ENCODE peak calls at places on chromosomes 3 and 15, in nine cellular contexts. I is B cell, M is progenitor cell of endocrine pancreas, H is fibroblast of gingiva, P is T follicular helper cell, B is Right ventricle myocardium superior, O is esophagus muscularis mucosa, U is prostate gland, C is left cardiac atrium. R is an unnamed sample.

GRCh38 chr15:28878209-28878608 is 7.6 kb upstream of the APBA2 start:
- DNase-seq in B (no peak), O (no peak), I (no peak), C (no peak), U (no peak), H (no peak), M (no peak), P (no peak), R (no peak)

GRCh38 chr15:100020181-100020580 is 286.9 kb upstream of the LYSMD4 start:
- DNase-seq in H (no peak), B (no peak), I (no peak), O (no peak), U (no peak), C (no peak), M (no peak), P (no peak), R (no peak)

GRCh38 chr15:71743861-71744382 is 66.4 kb upstream of the NR2E3 start:
- DNase-seq in O (no peak), P (peak), C (peak), U (peak), I (peak), H (peak), M (peak), B (no peak), R (peak)

GRCh38 chr3:113153499-113154107 is 57.8 kb upstream of the BOC start:
- DNase-seq in M (no peak), P (no peak), U (no peak), C (no peak), O (no peak), B (no peak), H (no peak), I (no peak), R (no peak)

GRCh38 chr3:65819896-65820295 is 218.8 kb downstream of the MAGI1 start:
- DNase-seq in O (no peak), I (no peak), H (no peak), C (no peak), B (no peak), M (no peak), U (no peak), P (no peak), R (no peak)

GRCh38 chr15:68594533-68595259 is 15.9 kb downstream of the CORO2B start:
- DNase-seq in U (no peak), B (no peak), O (no peak), H (no peak), P (no peak), C (no peak), M (no peak), I (no peak), R (no peak)

GRCh38 chr15:39657714-39658113 is 76.8 kb downstream of the THBS1 start:
- DNase-seq in H (peak), P (no peak), B (no peak), M (no peak), U (no peak), C (no peak), I (no peak), O (no peak), R (no peak)

GRCh38 chr3:183477801-183478456 is 49.5 kb upstream of the MCF2L2 start:
- DNase-seq in H (no peak), P (no peak), B (no peak), O (no peak), C (no peak), I (no peak), M (no peak), U (no peak), R (peak)

GRCh38 chr15:65957451-65957850 is 88.2 kb downstream of the RAB11A start:
- DNase-seq in H (no peak), O (no peak), P (no peak), C (no peak), B (no peak), M (no peak), U (no peak), I (no peak), R (no peak)

GRCh38 chr3:194133661-194134230 is 2.2 kb upstream of the HES1 start:
- DNase-seq in B (no peak), I (no peak), U (peak), C (peak), M (peak), O (no peak), H (no peak), P (no peak), R (no peak)

GRCh38 chr15:29935296-29936020 is 113.2 kb upstream of the TJP1 start:
- DNase-seq in O (no peak), I (no peak), H (no peak), B (no peak), C (no peak), M (no peak), U (no peak), P (no peak), R (no peak)

GRCh38 chr3:113631143-113631542 is 65.3 kb downstream of the USF3 start:
- DNase-seq in B (no peak), H (no peak), P (no peak), O (no peak), C (no peak), I (no peak), M (no peak), U (no peak), R (no peak)

GRCh38 chr15:29685156-29686078 is 136.9 kb downstream of the TJP1 start:
- DNase-seq in U (no peak), M (no peak), H (no peak), C (no peak), I (no peak), O (no peak), P (no peak), B (no peak), R (no peak)

GRCh38 chr3:189488241-189488767 is 142.9 kb upstream of the TP63 start:
- DNase-seq in I (no peak), B (no peak), U (no peak), C (no peak), H (no peak), O (no peak), M (no peak), P (no peak), R (no peak)

GRCh38 chr3:63333815-63334214 is 55.7 kb downstream of the SYNPR start:
- DNase-seq in B (no peak), C (no peak), I (no peak), U (no peak), H (no peak), O (no peak), M (no peak), P (no peak), R (no peak)

GRCh38 chr3:46953265-46954010 is 23.1 kb downstream of the CCDC12 start:
- DNase-seq in U (no peak), B (no peak), P (no peak), M (no peak), H (no peak), O (no peak), I (peak), C (no peak), R (no peak)

GRCh38 chr15:66838671-66839239 is 136.7 kb downstream of the SMAD6 start:
- DNase-seq in H (no peak), I (no peak), B (no peak), M (no peak), C (no peak), U (no peak), O (no peak), P (no peak), R (no peak)

GRCh38 chr3:14592390-14592789 is 52.2 kb upstream of the GRIP2 start:
- DNase-seq in O (no peak), P (no peak), I (no peak), B (no peak), M (no peak), U (no peak), H (no peak), C (no peak), R (no peak)

GRCh38 chr3:53101956-53102355 is 28.3 kb downstream of the RFT1 start:
- DNase-seq in I (no peak), O (no peak), P (no peak), H (no peak), C (no peak), U (no peak), M (no peak), B (peak), R (no peak)

GRCh38 chr15:56765252-56765651 is 31.9 kb upstream of the ZNF280D start:
- DNase-seq in I (no peak), P (no peak), C (no peak), U (peak), M (no peak), H (peak), O (no peak), B (no peak), R (no peak)

GRCh38 chr3:147371141-147371540 is 35.2 kb downstream of the ZIC4 start:
- DNase-seq in H (no peak), I (no peak), M (no peak), C (no peak), B (no peak), O (peak), U (no peak), P (no peak), R (no peak)

GRCh38 chr3:159787191-159787590 is 201.4 kb upstream of the IL12A start:
- DNase-seq in I (no peak), C (no peak), P (no peak), H (peak), B (no peak), M (no peak), O (no peak), U (no peak), R (no peak)

GRCh38 chr3:195160257-195160898 is 110.6 kb downstream of the XXYLT1 start:
- DNase-seq in M (no peak), B (no peak), P (no peak), I (no peak), O (no peak), H (peak), U (no peak), C (peak), R (no peak)

GRCh38 chr3:71486831-71487230 is 96.7 kb downstream of the FOXP1 start:
- DNase-seq in H (no peak), O (no peak), C (no peak), P (no peak), B (no peak), I (no peak), M (no peak), U (no peak), R (no peak)

R was measured in osteocyte.